ENCODE peak calls at places on chromosomes 4 and X, in nine cellular contexts. One of them, this sample, is unnamed. For H3K9me3, the result is how much of the 10 kb centered on the place peaks cover.

GRCh38 chrX:146456058-146456457 is 353.5 kb upstream of the CXorf51B start:
- DNase-seq in endodermal cell: no peak
- DNase-seq in body of pancreas: no peak
- DNase-seq in AG04450: no peak
- DNase-seq in psoas muscle: no peak
- DNase-seq in left lung: no peak
- DNase-seq in ascending aorta: no peak
- DNase-seq in CD4-positive, alpha-beta memory T cell: no peak
- DNase-seq in aorta: no peak
- DNase-seq in this sample: no peak

GRCh38 chr4:152316969-152317368 is 218.9 kb downstream of the FBXW7 start:
- DNase-seq in endodermal cell: no peak
- DNase-seq in body of pancreas: no peak
- DNase-seq in AG04450: peak
- DNase-seq in psoas muscle: no peak
- DNase-seq in left lung: no peak
- DNase-seq in ascending aorta: no peak
- DNase-seq in CD4-positive, alpha-beta memory T cell: no peak
- DNase-seq in aorta: no peak
- DNase-seq in this sample: no peak

GRCh38 chr4:32985256-32985655 is 2265.1 kb downstream of the PCDH7 start:
- DNase-seq in endodermal cell: no peak
- DNase-seq in body of pancreas: no peak
- DNase-seq in AG04450: no peak
- DNase-seq in psoas muscle: no peak
- DNase-seq in left lung: no peak
- DNase-seq in ascending aorta: no peak
- DNase-seq in CD4-positive, alpha-beta memory T cell: no peak
- DNase-seq in aorta: no peak
- DNase-seq in this sample: no peak

GRCh38 chr4:157045507-157046127 is 30.3 kb upstream of the GLRB start:
- DNase-seq in endodermal cell: peak
- DNase-seq in body of pancreas: peak
- DNase-seq in AG04450: peak
- DNase-seq in psoas muscle: no peak
- DNase-seq in left lung: no peak
- DNase-seq in ascending aorta: no peak
- DNase-seq in CD4-positive, alpha-beta memory T cell: no peak
- DNase-seq in aorta: no peak
- DNase-seq in this sample: no peak

GRCh38 chr4:57318694-57319093 is 208.5 kb upstream of the IGFBP7 start:
- DNase-seq in endodermal cell: no peak
- DNase-seq in body of pancreas: no peak
- DNase-seq in AG04450: no peak
- DNase-seq in psoas muscle: no peak
- DNase-seq in left lung: no peak
- DNase-seq in ascending aorta: no peak
- DNase-seq in CD4-positive, alpha-beta memory T cell: no peak
- DNase-seq in aorta: no peak
- DNase-seq in this sample: no peak

GRCh38 chr4:98524271-98524670 is 134.1 kb downstream of the TSPAN5 start:
- DNase-seq in endodermal cell: no peak
- DNase-seq in body of pancreas: no peak
- DNase-seq in AG04450: no peak
- DNase-seq in psoas muscle: no peak
- DNase-seq in left lung: no peak
- DNase-seq in ascending aorta: no peak
- DNase-seq in CD4-positive, alpha-beta memory T cell: no peak
- DNase-seq in aorta: no peak
- DNase-seq in this sample: no peak

GRCh38 chrX:129769467-129770154 is 10.1 kb upstream of the SASH3 start:
- DNase-seq in endodermal cell: no peak
- DNase-seq in body of pancreas: no peak
- DNase-seq in AG04450: no peak
- DNase-seq in psoas muscle: peak
- DNase-seq in left lung: no peak
- DNase-seq in ascending aorta: no peak
- DNase-seq in CD4-positive, alpha-beta memory T cell: peak
- DNase-seq in aorta: no peak
- DNase-seq in this sample: peak

GRCh38 chrX:138886769-138887168 is 175.3 kb upstream of the FGF13 start:
- DNase-seq in endodermal cell: no peak
- DNase-seq in body of pancreas: no peak
- DNase-seq in AG04450: no peak
- DNase-seq in psoas muscle: no peak
- DNase-seq in left lung: no peak
- DNase-seq in ascending aorta: no peak
- DNase-seq in CD4-positive, alpha-beta memory T cell: no peak
- DNase-seq in aorta: no peak
- DNase-seq in this sample: no peak

GRCh38 chr4:147057631-147057980 is 111.9 kb upstream of the TTC29 start:
- DNase-seq in endodermal cell: no peak
- DNase-seq in body of pancreas: no peak
- DNase-seq in AG04450: no peak
- DNase-seq in psoas muscle: no peak
- DNase-seq in left lung: no peak
- DNase-seq in ascending aorta: no peak
- DNase-seq in CD4-positive, alpha-beta memory T cell: no peak
- DNase-seq in aorta: no peak
- DNase-seq in this sample: no peak

GRCh38 chr4:138053601-138054322 is 188.4 kb downstream of the SLC7A11 start:
- DNase-seq in endodermal cell: no peak
- DNase-seq in body of pancreas: no peak
- DNase-seq in AG04450: peak
- DNase-seq in psoas muscle: no peak
- DNase-seq in left lung: no peak
- DNase-seq in ascending aorta: no peak
- DNase-seq in CD4-positive, alpha-beta memory T cell: no peak
- DNase-seq in aorta: no peak
- DNase-seq in this sample: no peak

GRCh38 chr4:88609387-88609786 is 17.1 kb downstream of the HERC3 start:
- DNase-seq in endodermal cell: no peak
- DNase-seq in body of pancreas: no peak
- DNase-seq in AG04450: no peak
- DNase-seq in psoas muscle: no peak
- DNase-seq in left lung: no peak
- DNase-seq in ascending aorta: no peak
- DNase-seq in CD4-positive, alpha-beta memory T cell: no peak
- DNase-seq in aorta: no peak
- DNase-seq in this sample: no peak

GRCh38 chr4:15935504-15936392 is 2.8 kb downstream of the FGFBP1 start:
- DNase-seq in endodermal cell: no peak
- DNase-seq in body of pancreas: no peak
- DNase-seq in AG04450: no peak
- DNase-seq in psoas muscle: no peak
- DNase-seq in left lung: no peak
- DNase-seq in ascending aorta: no peak
- DNase-seq in CD4-positive, alpha-beta memory T cell: no peak
- DNase-seq in aorta: no peak
- DNase-seq in this sample: no peak

GRCh38 chrX:45749375-45749774 is 548.7 kb upstream of the DIPK2B start:
- DNase-seq in endodermal cell: no peak
- DNase-seq in body of pancreas: no peak
- DNase-seq in AG04450: no peak
- DNase-seq in psoas muscle: no peak
- DNase-seq in left lung: no peak
- DNase-seq in ascending aorta: no peak
- DNase-seq in CD4-positive, alpha-beta memory T cell: no peak
- DNase-seq in aorta: no peak
- DNase-seq in this sample: no peak

GRCh38 chr4:36163198-36163597 is 81.1 kb downstream of the ARAP2 start:
- DNase-seq in endodermal cell: no peak
- DNase-seq in body of pancreas: no peak
- DNase-seq in AG04450: no peak
- DNase-seq in psoas muscle: no peak
- DNase-seq in left lung: no peak
- DNase-seq in ascending aorta: no peak
- DNase-seq in CD4-positive, alpha-beta memory T cell: no peak
- DNase-seq in aorta: no peak
- DNase-seq in this sample: no peak

GRCh38 chrX:16778545-16778944 is 7.7 kb upstream of the TXLNG start:
- DNase-seq in endodermal cell: no peak
- DNase-seq in body of pancreas: no peak
- DNase-seq in AG04450: no peak
- DNase-seq in psoas muscle: no peak
- DNase-seq in left lung: no peak
- DNase-seq in ascending aorta: no peak
- DNase-seq in CD4-positive, alpha-beta memory T cell: no peak
- DNase-seq in aorta: no peak
- DNase-seq in this sample: no peak

DNA sequence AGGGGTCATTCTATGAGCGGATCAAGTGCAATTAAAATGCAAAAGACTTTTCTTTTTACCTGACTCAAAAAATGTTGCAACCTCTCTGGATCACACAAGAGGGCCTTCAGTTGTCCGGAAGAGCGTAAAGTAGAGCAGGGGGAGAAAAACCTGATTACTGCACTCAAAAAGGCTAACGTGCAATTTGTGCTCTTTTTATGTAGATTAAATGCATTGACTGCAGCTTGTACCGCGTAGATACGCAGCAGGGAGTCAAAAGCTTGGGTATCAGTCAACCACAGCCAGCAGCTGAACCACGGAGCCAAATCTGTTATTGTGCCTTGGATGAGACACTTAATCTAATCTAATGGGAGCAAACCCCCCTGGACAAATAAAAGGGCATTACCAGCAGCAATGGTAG is 107.3 kb upstream of the RAI2 start:
- DNase-seq in endodermal cell: no peak
- DNase-seq in body of pancreas: no peak
- DNase-seq in AG04450: no peak
- DNase-seq in psoas muscle: no peak
- DNase-seq in left lung: no peak
- DNase-seq in ascending aorta: no peak
- DNase-seq in CD4-positive, alpha-beta memory T cell: no peak
- DNase-seq in aorta: no peak
- DNase-seq in this sample: no peak
- H3K9me3 ChIP-seq in endodermal cell: under half
- H3K9me3 ChIP-seq in body of pancreas: under half
- H3K9me3 ChIP-seq in AG04450: under half
- H3K9me3 ChIP-seq in psoas muscle: under half
- H3K9me3 ChIP-seq in left lung: under half
- H3K9me3 ChIP-seq in ascending aorta: under half
- H3K9me3 ChIP-seq in CD4-positive, alpha-beta memory T cell: under half
- H3K9me3 ChIP-seq in aorta: under half
- H3K9me3 ChIP-seq in this sample: under half

DNA sequence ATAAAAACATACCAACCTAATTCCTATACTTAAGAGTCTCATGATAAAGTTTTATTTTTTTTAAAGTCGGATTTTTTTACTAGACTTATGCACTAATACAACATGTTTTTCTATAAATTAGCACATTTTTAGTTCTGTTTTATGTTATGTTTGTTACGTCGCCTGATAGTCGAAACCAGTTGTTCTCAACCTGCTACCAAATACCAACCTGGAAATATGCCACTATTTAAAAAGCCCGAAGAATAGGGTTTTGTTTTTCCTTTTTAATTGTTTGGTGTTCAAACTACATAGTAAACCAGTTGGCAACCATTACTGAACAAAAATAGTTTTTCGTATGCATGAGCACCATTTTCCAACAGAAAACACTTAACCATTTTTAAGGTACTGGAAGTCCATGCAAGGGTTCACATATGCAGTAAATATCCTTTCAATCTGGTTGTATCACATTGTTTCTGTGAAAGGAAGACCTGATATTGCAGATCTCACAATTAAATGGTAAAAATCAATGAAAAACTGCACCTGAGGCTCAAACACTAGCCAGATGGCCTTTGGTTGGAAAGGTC is 1.4 kb downstream of the WDFY3 start:
- DNase-seq in endodermal cell: no peak
- DNase-seq in body of pancreas: no peak
- DNase-seq in AG04450: no peak
- DNase-seq in psoas muscle: no peak
- DNase-seq in left lung: no peak
- DNase-seq in ascending aorta: no peak
- DNase-seq in CD4-positive, alpha-beta memory T cell: no peak
- DNase-seq in aorta: no peak
- DNase-seq in this sample: no peak
- H3K27ac ChIP-seq in endodermal cell: peak
- H3K27ac ChIP-seq in body of pancreas: peak
- H3K27ac ChIP-seq in AG04450: no peak
- H3K27ac ChIP-seq in psoas muscle: peak
- H3K27ac ChIP-seq in left lung: peak
- H3K27ac ChIP-seq in ascending aorta: peak
- H3K27ac ChIP-seq in CD4-positive, alpha-beta memory T cell: no peak
- H3K27ac ChIP-seq in aorta: no peak
- H3K27ac ChIP-seq in this sample: peak

DNA sequence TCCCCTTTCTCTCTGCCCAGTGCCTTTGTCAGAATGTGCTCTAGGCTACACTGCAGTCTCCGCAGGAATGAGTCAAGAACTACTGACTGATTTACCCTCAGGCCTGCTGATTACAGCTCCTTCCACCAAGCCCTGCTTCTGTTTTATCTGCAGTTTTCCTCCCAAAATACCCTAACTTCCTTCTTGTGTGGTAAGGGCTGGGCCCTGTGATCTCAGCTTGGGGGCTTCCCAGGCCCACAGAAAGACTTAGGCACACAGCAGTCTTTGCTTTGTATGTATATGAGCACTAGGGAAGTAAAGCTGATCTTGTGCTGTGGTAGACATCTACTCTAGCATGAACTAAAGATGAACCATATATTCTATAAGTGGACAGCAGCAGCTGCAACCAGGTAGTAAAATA is 18.8 kb downstream of the PAK3 start:
- DNase-seq in endodermal cell: no peak
- DNase-seq in body of pancreas: no peak
- DNase-seq in AG04450: no peak
- DNase-seq in psoas muscle: no peak
- DNase-seq in left lung: no peak
- DNase-seq in ascending aorta: no peak
- DNase-seq in CD4-positive, alpha-beta memory T cell: no peak
- DNase-seq in aorta: no peak
- DNase-seq in this sample: no peak
- H3K4me3 ChIP-seq in endodermal cell: no peak
- H3K4me3 ChIP-seq in body of pancreas: no peak
- H3K4me3 ChIP-seq in AG04450: no peak
- H3K4me3 ChIP-seq in psoas muscle: no peak
- H3K4me3 ChIP-seq in left lung: no peak
- H3K4me3 ChIP-seq in ascending aorta: no peak
- H3K4me3 ChIP-seq in CD4-positive, alpha-beta memory T cell: no peak
- H3K4me3 ChIP-seq in aorta: no peak
- H3K4me3 ChIP-seq in this sample: no peak

GRCh38 chr4:1255151-1255550 is 6.2 kb upstream of the CTBP1 start:
- DNase-seq in endodermal cell: no peak
- DNase-seq in body of pancreas: no peak
- DNase-seq in AG04450: no peak
- DNase-seq in psoas muscle: no peak
- DNase-seq in left lung: no peak
- DNase-seq in ascending aorta: no peak
- DNase-seq in CD4-positive, alpha-beta memory T cell: no peak
- DNase-seq in aorta: no peak
- DNase-seq in this sample: no peak
- H3K9me3 ChIP-seq in endodermal cell: half or more
- H3K9me3 ChIP-seq in body of pancreas: under half
- H3K9me3 ChIP-seq in AG04450: under half
- H3K9me3 ChIP-seq in psoas muscle: under half
- H3K9me3 ChIP-seq in left lung: under half
- H3K9me3 ChIP-seq in ascending aorta: under half
- H3K9me3 ChIP-seq in CD4-positive, alpha-beta memory T cell: under half
- H3K9me3 ChIP-seq in aorta: under half
- H3K9me3 ChIP-seq in this sample: under half

GRCh38 chr4:148192526-148192925 is 249.7 kb downstream of the NR3C2 start:
- DNase-seq in endodermal cell: no peak
- DNase-seq in body of pancreas: no peak
- DNase-seq in AG04450: no peak
- DNase-seq in psoas muscle: no peak
- DNase-seq in left lung: no peak
- DNase-seq in ascending aorta: no peak
- DNase-seq in CD4-positive, alpha-beta memory T cell: no peak
- DNase-seq in aorta: no peak
- DNase-seq in this sample: no peak
- H3K27ac ChIP-seq in endodermal cell: no peak
- H3K27ac ChIP-seq in body of pancreas: no peak
- H3K27ac ChIP-seq in AG04450: no peak
- H3K27ac ChIP-seq in psoas muscle: no peak
- H3K27ac ChIP-seq in left lung: no peak
- H3K27ac ChIP-seq in ascending aorta: no peak
- H3K27ac ChIP-seq in CD4-positive, alpha-beta memory T cell: no peak
- H3K27ac ChIP-seq in aorta: no peak
- H3K27ac ChIP-seq in this sample: no peak